ENCODE peak calls at places on chromosomes 1 and 21, in nine cellular contexts. G is fibroblast of lung, O is tibial nerve, F is SJSA1, L is OCI-LY7, W is stomach, Z is right cardiac atrium, D is PC-3, N is lower lobe of right lung. R is an unnamed sample.

GRCh38 chr1:2250721-2251281 is 22.7 kb downstream of the SKI start:
- DNase-seq in G (no peak), O (no peak), F (no peak), L (no peak), W (peak; percentile 52), Z (peak; percentile 60), D (no peak), N (peak; percentile 55), R (no peak)

GRCh38 chr1:20597650-20598049 is 8.8 kb downstream of the CDA start:
- DNase-seq in G (no peak), O (no peak), F (no peak), L (no peak), W (no peak), Z (no peak), D (no peak), N (no peak), R (no peak)

GRCh38 chr1:65425697-65426096 is 5.2 kb downstream of the LEPR start:
- DNase-seq in G (peak; percentile 88), O (no peak), F (peak; percentile 74), L (no peak), W (no peak), Z (no peak), D (peak; percentile 93), N (no peak), R (no peak)

GRCh38 chr1:153344718-153345025 is 4.0 kb downstream of the PGLYRP4 start:
- DNase-seq in G (no peak), O (no peak), F (no peak), L (no peak), W (no peak), Z (no peak), D (no peak), N (no peak), R (no peak)

GRCh38 chr21:15743593-15743992 is 13.8 kb downstream of the USP25 start:
- DNase-seq in G (no peak), O (no peak), F (no peak), L (no peak), W (no peak), Z (no peak), D (no peak), N (no peak), R (no peak)

GRCh38 chr1:94514095-94514727 is 27.3 kb downstream of the F3 start:
- DNase-seq in G (no peak), O (no peak), F (no peak), L (peak; percentile 25), W (no peak), Z (no peak), D (peak; percentile 53), N (no peak), R (no peak)

GRCh38 chr1:203153989-203154821 is 21.4 kb downstream of the MYBPH start:
- DNase-seq in G (peak; percentile 69), O (no peak), F (no peak), L (no peak), W (no peak), Z (no peak), D (peak; percentile 81), N (no peak), R (no peak)

GRCh38 chr1:100989306-100990077 is 36.1 kb downstream of the DPH5 start:
- DNase-seq in G (peak; percentile 88), O (no peak), F (no peak), L (no peak), W (no peak), Z (no peak), D (peak; percentile 54), N (no peak), R (no peak)

GRCh38 chr1:147633759-147634158 is 36.6 kb downstream of the ACP6 start:
- DNase-seq in G (no peak), O (no peak), F (no peak), L (no peak), W (no peak), Z (no peak), D (no peak), N (no peak), R (no peak)

GRCh38 chr1:27356628-27357280 is 10.0 kb downstream of the MAP3K6 start:
- DNase-seq in G (no peak), O (no peak), F (no peak), L (peak; percentile 48), W (peak; percentile 86), Z (no peak), D (no peak), N (peak; percentile 57), R (no peak)

GRCh38 chr1:16093611-16094010 is 20.2 kb upstream of the FAM131C start:
- DNase-seq in G (no peak), O (no peak), F (no peak), L (no peak), W (no peak), Z (no peak), D (no peak), N (no peak), R (peak; percentile 51)

GRCh38 chr21:14545906-14546480 is at the start of gene SAMSN1:
- DNase-seq in G (no peak), O (no peak), F (no peak), L (no peak), W (peak; percentile 34), Z (peak; percentile 46), D (peak; percentile 47), N (peak; percentile 64), R (no peak)

GRCh38 chr1:39488801-39489566 is 2.5 kb upstream of the BMP8A start:
- DNase-seq in G (no peak), O (no peak), F (no peak), L (no peak), W (no peak), Z (no peak), D (no peak), N (no peak), R (no peak)
- H3K27ac ChIP-seq in G (no peak overlapping the region), O (no peak overlapping the region), F (no peak overlapping the region), L (no peak overlapping the region), W (no peak overlapping the region), Z (no peak overlapping the region), D (no peak overlapping the region), N (no peak overlapping the region), R (no peak overlapping the region)

GRCh38 chr1:197915797-197916686 is 1.1 kb upstream of the LHX9 start:
- DNase-seq in G (peak; percentile 56), O (no peak), F (peak; percentile 85), L (no peak), W (no peak), Z (peak; percentile 85), D (peak; percentile 79), N (peak; percentile 58), R (peak; percentile 57)

GRCh38 chr1:197917813-197918646 is 858 bp downstream of the LHX9 start:
- DNase-seq in G (no peak), O (no peak), F (no peak), L (no peak), W (no peak), Z (peak; percentile 41), D (no peak), N (peak; percentile 50), R (peak; percentile 49)

GRCh38 chr1:197918815-197919522 is 1.8 kb downstream of the LHX9 start:
- DNase-seq in G (no peak), O (no peak), F (no peak), L (no peak), W (no peak), Z (peak; percentile 34), D (no peak), N (no peak), R (no peak)

GRCh38 chr1:197919523-197920301 is 2.5 kb downstream of the LHX9 start:
- DNase-seq in G (no peak), O (no peak), F (no peak), L (no peak), W (no peak), Z (peak; percentile 49), D (no peak), N (peak; percentile 40), R (no peak)

DNA sequence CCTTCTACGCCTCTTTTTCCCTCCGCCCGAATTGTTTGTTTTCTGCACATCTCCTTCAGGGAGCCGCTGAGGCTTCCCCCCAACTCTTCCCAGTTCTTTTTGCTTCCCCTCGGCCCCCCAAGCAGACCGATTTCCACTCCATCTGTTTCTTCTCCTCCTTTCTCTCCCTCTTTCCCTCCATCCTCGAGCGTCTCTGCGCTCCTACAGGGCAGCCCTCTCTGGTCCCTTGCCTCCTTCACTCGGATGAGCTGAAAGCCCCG is 311 bp downstream of the LHX9 start:
- DNase-seq in G (no peak), O (no peak), F (no peak), L (no peak), W (no peak), Z (no peak), D (no peak), N (no peak), R (no peak)
- H3K4me1 ChIP-seq in G (peaks cover 2% of the 10 kb centered on the region), O (peaks cover 30% of the 10 kb centered on the region), F (peaks cover 22% of the 10 kb centered on the region), L (no peaks in the 10 kb centered on the region), W (peaks cover 83% of the 10 kb centered on the region), Z (peaks cover 9% of the 10 kb centered on the region), D (peaks cover 4% of the 10 kb centered on the region), N (peaks cover 67% of the 10 kb centered on the region), R (no peaks in the 10 kb centered on the region)

DNA sequence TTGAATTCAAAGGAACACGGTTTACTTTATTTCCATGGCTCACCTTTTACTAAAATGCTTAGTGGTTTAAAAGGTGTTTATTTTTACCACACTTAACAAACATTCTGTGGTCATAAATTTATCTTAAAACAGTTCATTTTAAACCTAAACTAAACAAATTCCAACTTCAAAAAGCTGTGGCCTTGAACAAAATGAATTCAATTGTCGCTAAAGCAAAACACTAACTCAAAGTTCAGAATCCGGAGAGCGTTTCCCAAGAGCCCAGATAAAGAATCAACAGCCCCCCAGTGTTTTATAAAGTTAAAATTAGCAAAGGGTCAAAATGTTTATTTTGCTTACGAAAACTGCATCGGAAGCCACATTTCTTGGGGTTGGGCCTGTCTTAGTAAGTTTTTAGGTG is 1.4 kb downstream of the PUM1 start:
- DNase-seq in G (no peak), O (no peak), F (no peak), L (no peak), W (no peak), Z (no peak), D (no peak), N (no peak), R (no peak)
- H3K4me3 ChIP-seq in G (peak overlapping the region; percentile 91), O (peak overlapping the region; percentile 68), F (peak overlapping the region; percentile 66), L (peak overlapping the region; percentile 80), W (peak overlapping the region; percentile 58), Z (peak overlapping the region; percentile 89), D (peak overlapping the region; percentile 89), N (peak overlapping the region; percentile 88), R (peak overlapping the region; percentile 66)

DNA sequence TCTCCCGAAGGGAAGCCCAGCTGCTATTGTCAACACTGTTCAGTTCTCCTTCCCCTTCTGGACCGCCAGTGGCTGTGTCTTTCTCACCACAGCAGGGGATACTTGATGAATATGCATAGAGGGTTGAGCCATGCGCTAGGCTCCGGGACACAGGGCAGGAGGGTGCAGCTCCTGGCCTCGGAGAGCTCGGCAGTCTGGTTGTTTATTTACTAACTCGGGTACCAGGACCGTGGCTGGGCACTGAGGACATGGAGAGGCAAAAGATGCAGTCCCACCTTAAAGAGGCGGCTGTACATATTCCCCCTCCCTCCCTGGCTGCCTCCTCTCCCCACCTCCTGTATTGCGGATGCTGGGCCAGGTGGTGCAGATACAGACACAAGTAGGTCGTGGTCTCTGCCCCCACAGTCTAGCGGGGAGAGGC is 26.1 kb downstream of the ARHGEF10L start:
- DNase-seq in G (no peak), O (no peak), F (no peak), L (no peak), W (no peak), Z (no peak), D (no peak), N (no peak), R (no peak)
- H3K27ac ChIP-seq in G (no peak overlapping the region), O (peak overlapping the region; percentile 63), F (no peak overlapping the region), L (no peak overlapping the region), W (peak overlapping the region; percentile 89), Z (peak overlapping the region; percentile 10), D (no peak overlapping the region), N (no peak overlapping the region), R (peak overlapping the region; percentile 71)

GRCh38 chr1:183883629-183884028 is 78.7 kb downstream of the RGL1 start:
- DNase-seq in G (no peak), O (no peak), F (no peak), L (no peak), W (no peak), Z (no peak), D (no peak), N (no peak), R (no peak)
- H3K4me1 ChIP-seq in G (peaks cover 12% of the 10 kb centered on the region), O (peaks cover 40% of the 10 kb centered on the region), F (peaks cover 47% of the 10 kb centered on the region), L (no peaks in the 10 kb centered on the region), W (peaks cover 35% of the 10 kb centered on the region), Z (peaks cover 21% of the 10 kb centered on the region), D (peaks cover 39% of the 10 kb centered on the region), N (peaks cover 53% of the 10 kb centered on the region), R (peaks cover 2% of the 10 kb centered on the region)